ENCODE peak calls at places on chromosomes 1 and 21, in eight cellular contexts. P is right lobe of liver, F is PC-3, R is heart left ventricle, Y is heart right ventricle, K is psoas muscle, Z is mammary epithelial cell, N is breast epithelium. B is an unnamed sample.

GRCh38 chr1:155105604-155106011 is 22.1 kb upstream of the EFNA1 start:
- DNase-seq in K (no peak), F (no peak), N (no peak), P (peak), Y (no peak), R (no peak), Z (no peak), B (no peak)

GRCh38 chr1:89761901-89762300 is 58.9 kb upstream of the LRRC8D start:
- DNase-seq in Z (no peak), P (no peak), Y (no peak), N (no peak), R (no peak), K (no peak), F (no peak), B (no peak)

GRCh38 chr1:35454616-35455015 is 102.6 kb downstream of the KIAA0319L start:
- DNase-seq in R (no peak), F (peak), N (no peak), P (no peak), Z (peak), Y (no peak), K (no peak), B (no peak)

GRCh38 chr1:5645135-5645399 is 347.2 kb downstream of the NPHP4 start:
- DNase-seq in N (peak), R (no peak), F (no peak), Z (no peak), P (no peak), K (no peak), Y (no peak), B (no peak)

GRCh38 chr1:51949014-51949702 is 41.3 kb downstream of the RAB3B start:
- DNase-seq in Z (no peak), Y (no peak), K (no peak), F (no peak), R (no peak), N (no peak), P (no peak), B (no peak)

GRCh38 chr21:31665397-31665796 is 5.9 kb downstream of the SOD1 start:
- DNase-seq in F (no peak), R (no peak), Y (no peak), N (no peak), Z (peak), K (peak), P (no peak), B (no peak)

GRCh38 chr1:23984417-23985186 is 4.5 kb upstream of the SRSF10 start:
- DNase-seq in F (peak), K (no peak), P (no peak), Y (no peak), N (no peak), R (no peak), Z (peak), B (no peak)

GRCh38 chr1:230681599-230681998 is 32.3 kb downstream of the AGT start:
- DNase-seq in K (peak), R (no peak), N (no peak), F (peak), P (no peak), Y (no peak), Z (peak), B (no peak)

GRCh38 chr1:198630863-198631262 is 8.0 kb upstream of the PTPRC start:
- DNase-seq in N (no peak), P (no peak), R (no peak), K (no peak), F (no peak), Z (no peak), Y (no peak), B (no peak)

GRCh38 chr1:41631971-41632370 is 147.5 kb upstream of the EDN2 start:
- DNase-seq in K (no peak), Z (no peak), N (no peak), F (peak), R (no peak), P (no peak), Y (no peak), B (no peak)

GRCh38 chr1:232238009-232238408 is 391.9 kb downstream of the SIPA1L2 start:
- DNase-seq in F (no peak), K (no peak), N (no peak), P (no peak), Z (no peak), Y (no peak), R (no peak), B (no peak)

GRCh38 chr1:152497273-152497672 is 13.3 kb upstream of the LCE5A start:
- DNase-seq in F (peak), Y (no peak), P (no peak), K (no peak), R (no peak), Z (no peak), N (no peak), B (no peak)

GRCh38 chr1:95325337-95325736 is 91.3 kb downstream of the RWDD3 start:
- DNase-seq in P (no peak), F (no peak), Y (no peak), K (no peak), Z (no peak), R (no peak), N (no peak), B (no peak)

GRCh38 chr1:101291562-101292035 is 54.8 kb downstream of the S1PR1 start:
- DNase-seq in P (no peak), K (no peak), N (no peak), R (peak), F (peak), Z (peak), Y (no peak), B (no peak)

GRCh38 chr1:51719146-51719545 is 102.3 kb downstream of the OSBPL9 start:
- DNase-seq in R (no peak), N (no peak), Y (no peak), Z (no peak), K (no peak), F (no peak), P (no peak), B (no peak)

GRCh38 chr1:14949270-14949835 is 204.2 kb upstream of the TMEM51 start:
- DNase-seq in Y (no peak), Z (no peak), R (no peak), P (no peak), N (no peak), K (no peak), F (no peak), B (no peak)

GRCh38 chr1:14949836-14950674 is 203.5 kb upstream of the TMEM51 start:
- DNase-seq in K (no peak), N (no peak), R (no peak), F (no peak), P (no peak), Y (no peak), Z (no peak), B (no peak)

GRCh38 chr1:14946567-14947285 is 206.8 kb upstream of the TMEM51 start:
- DNase-seq in N (no peak), Y (no peak), P (no peak), K (no peak), F (peak), Z (peak), R (no peak), B (no peak)

GRCh38 chr1:14947421-14947820 is 206.1 kb upstream of the TMEM51 start:
- DNase-seq in Z (no peak), R (no peak), P (no peak), F (no peak), Y (no peak), N (no peak), K (no peak), B (no peak)

DNA sequence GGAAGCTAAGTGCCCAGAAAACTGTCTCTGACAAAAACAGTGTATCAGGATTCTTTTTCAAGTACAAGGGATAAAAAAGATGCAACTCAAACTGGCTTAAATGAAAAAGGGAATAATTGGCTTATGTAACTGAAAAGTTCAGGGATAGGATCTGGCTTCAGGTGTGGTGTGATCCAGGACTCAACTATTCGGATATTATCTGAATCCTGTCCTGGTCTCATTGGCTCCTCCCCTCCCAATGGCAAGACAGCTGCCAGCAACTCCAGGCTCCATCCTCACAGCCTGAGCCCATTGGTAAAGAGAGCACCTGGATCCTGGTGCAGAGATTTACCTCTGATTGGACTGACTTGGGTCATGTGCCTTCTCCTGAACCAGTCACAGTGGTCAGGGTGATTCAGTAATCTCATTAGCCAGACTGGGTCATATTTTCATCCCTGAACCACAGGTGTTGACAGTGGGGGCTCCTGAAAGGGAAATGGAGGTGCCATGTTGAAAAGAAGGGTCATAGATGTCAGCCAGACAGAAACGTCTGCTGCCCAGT is 205.4 kb upstream of the TMEM51 start:
- DNase-seq in R (no peak), P (no peak), Z (no peak), K (no peak), N (no peak), F (no peak), Y (no peak), B (no peak)
- H3K27ac ChIP-seq in R (no peak), P (no peak), Z (no peak), K (no peak), N (peak), F (no peak), Y (no peak), B (no peak)

DNA sequence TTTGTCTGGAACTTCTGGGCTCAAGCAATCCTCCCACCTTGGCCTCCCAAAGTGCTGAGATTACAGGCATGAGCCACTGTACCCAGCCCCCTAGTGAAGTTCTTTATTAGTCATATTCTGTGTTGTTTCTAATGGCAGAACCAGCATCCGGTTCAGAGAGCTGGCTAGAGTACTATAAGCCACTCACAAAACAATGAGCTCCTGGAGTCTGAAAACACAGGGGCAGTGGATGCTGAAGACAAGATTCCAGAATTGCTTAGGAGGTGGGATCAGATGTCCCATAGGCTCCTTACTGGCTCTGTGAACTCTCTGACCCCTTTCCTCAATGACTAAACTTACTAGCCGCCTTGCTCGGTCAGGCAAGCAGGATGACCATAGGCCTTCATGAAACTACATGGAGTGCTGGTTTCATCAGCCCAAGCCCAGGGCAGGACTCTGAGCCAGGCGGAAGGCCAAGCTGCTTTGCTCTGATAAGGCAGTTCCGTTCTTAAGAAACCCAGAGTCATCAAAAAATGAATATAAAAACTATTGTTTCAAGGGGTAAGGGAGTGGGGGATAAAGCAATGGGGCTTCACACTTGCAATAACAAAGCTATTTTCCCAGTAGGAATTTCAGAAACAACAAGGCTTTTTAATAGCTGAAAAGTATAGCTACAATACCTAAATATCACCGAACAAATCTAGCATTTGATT is 8.1 kb downstream of the MTHFR start:
- DNase-seq in N (no peak), R (peak), K (no peak), F (no peak), Y (peak), P (no peak), Z (no peak), B (no peak)
- H3K27ac ChIP-seq in N (peak), R (peak), K (peak), F (no peak), Y (peak), P (peak), Z (no peak), B (no peak)

GRCh38 chr1:173489149-173489600 is 12.0 kb downstream of the PRDX6 start:
- DNase-seq in Y (no peak), N (no peak), K (no peak), Z (no peak), F (peak), R (no peak), P (no peak), B (no peak)
- H3K27ac ChIP-seq in Y (no peak), N (no peak), K (no peak), Z (no peak), F (no peak), R (no peak), P (no peak), B (no peak)

GRCh38 chr21:45875881-45876280 is 105.7 kb upstream of the COL6A1 start:
- DNase-seq in K (no peak), P (peak), F (no peak), Z (no peak), R (no peak), Y (no peak), N (no peak), B (no peak)

GRCh38 chr21:45873418-45873817 is 108.2 kb upstream of the COL6A1 start:
- DNase-seq in K (no peak), P (peak), F (no peak), N (peak), Z (no peak), Y (no peak), R (no peak), B (no peak)

GRCh38 chr21:45873866-45874265 is 107.7 kb upstream of the COL6A1 start:
- DNase-seq in Z (no peak), K (no peak), P (peak), R (no peak), F (no peak), N (no peak), Y (no peak), B (no peak)

GRCh38 chr21:45875416-45875760 is 106.2 kb upstream of the COL6A1 start:
- DNase-seq in N (no peak), K (no peak), P (peak), Z (no peak), R (no peak), Y (no peak), F (no peak), B (no peak)

GRCh38 chr21:45874716-45875415 is 106.7 kb upstream of the COL6A1 start:
- DNase-seq in Z (no peak), F (peak), N (no peak), K (peak), Y (no peak), P (peak), R (no peak), B (no peak)
- H3K27ac ChIP-seq in Z (no peak), F (peak), N (no peak), K (no peak), Y (no peak), P (no peak), R (no peak), B (no peak)

GRCh38 chr1:206892351-206892984 is 4.8 kb upstream of the IL24 start:
- DNase-seq in Y (no peak), N (no peak), Z (peak), P (no peak), R (no peak), F (peak), K (no peak), B (no peak)
- H3K27ac ChIP-seq in Y (no peak), N (no peak), Z (peak), P (no peak), R (no peak), F (peak), K (no peak), B (no peak)

GRCh38 chr1:109776911-109777310 is 13.2 kb upstream of the EPS8L3 start:
- DNase-seq in F (peak), Z (peak), N (peak), K (peak), R (peak), Y (peak), P (peak), B (peak)
- H3K27ac ChIP-seq in F (no peak), Z (no peak), N (peak), K (no peak), R (no peak), Y (no peak), P (no peak), B (peak)

GRCh38 chr1:27593341-27594326 is 10.3 kb downstream of the AHDC1 start:
- DNase-seq in P (no peak), Z (no peak), Y (no peak), R (no peak), N (no peak), F (no peak), K (no peak), B (no peak)
- H3K27ac ChIP-seq in P (no peak), Z (no peak), Y (peak), R (peak), N (peak), F (no peak), K (peak), B (no peak)

DNA sequence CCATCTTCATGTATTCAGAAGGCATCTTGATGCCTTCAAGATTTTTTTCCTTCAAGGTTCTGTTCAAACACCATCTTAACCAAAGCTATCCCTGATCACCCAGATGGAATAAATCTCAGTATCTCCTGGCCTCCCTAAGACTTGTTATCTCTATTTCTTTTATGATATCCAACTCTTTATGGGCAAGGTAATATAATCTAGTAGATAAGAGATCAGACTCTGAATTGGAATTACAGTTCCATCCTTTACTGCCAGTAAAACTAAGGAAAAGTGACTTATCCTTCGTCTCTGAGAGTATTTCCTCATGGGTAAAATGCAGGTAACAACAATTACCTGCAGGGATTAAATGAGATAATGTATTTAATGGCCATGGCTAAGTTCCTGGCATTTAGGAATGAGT is 445.0 kb upstream of the DAB1 start:
- DNase-seq in N (no peak), R (no peak), F (no peak), Y (no peak), K (no peak), P (no peak), Z (no peak), B (no peak)
- H3K27ac ChIP-seq in N (no peak), R (no peak), F (no peak), Y (no peak), K (no peak), P (no peak), Z (no peak), B (no peak)

B was measured in substantia nigra.